ENCODE peak calls at places on chromosomes 11 and 22, in seven cellular contexts. O, M, B, Y, U, Z and J are unnamed samples.

GRCh38 chr22:49963647-49964026 is 3.1 kb downstream of the PIM3 start:
- DNase-seq in O (peak), M (no peak), B (no peak), Y (no peak), U (no peak), Z (no peak), J (no peak)

GRCh38 chr11:75100314-75100713 is 3.6 kb upstream of the OR2AT4 start:
- DNase-seq in O (no peak), M (no peak), B (no peak), Y (no peak), U (no peak), Z (peak), J (no peak)

GRCh38 chr11:71286701-71287643 is 34.6 kb upstream of the SHANK2 start:
- DNase-seq in O (no peak), M (peak), B (no peak), Y (peak), U (peak), Z (peak), J (no peak)

GRCh38 chr11:120326228-120326627 is 1.1 kb downstream of the TLCD5 start:
- DNase-seq in O (no peak), M (peak), B (no peak), Y (no peak), U (peak), Z (peak), J (no peak)

GRCh38 chr11:114176321-114176720 is 116.8 kb downstream of the ZBTB16 start:
- DNase-seq in O (no peak), M (no peak), B (no peak), Y (no peak), U (no peak), Z (no peak), J (no peak)

GRCh38 chr11:17013548-17014320 is 480 bp downstream of the PLEKHA7 start:
- DNase-seq in O (peak), M (no peak), B (no peak), Y (peak), U (no peak), Z (no peak), J (no peak)

GRCh38 chr22:29820941-29821789 is 16.9 kb downstream of the ASCC2 start:
- DNase-seq in O (peak), M (peak), B (no peak), Y (peak), U (peak), Z (peak), J (peak)

GRCh38 chr22:47918936-47919505 is 1156.6 kb downstream of the TBC1D22A start:
- DNase-seq in O (no peak), M (no peak), B (no peak), Y (no peak), U (no peak), Z (no peak), J (no peak)

GRCh38 chr22:41831383-41831782 is 1.5 kb upstream of the SREBF2 start:
- DNase-seq in O (no peak), M (no peak), B (no peak), Y (no peak), U (no peak), Z (peak), J (peak)

GRCh38 chr11:69661413-69661715 is 13.8 kb downstream of the LTO1 start:
- DNase-seq in O (no peak), M (no peak), B (no peak), Y (no peak), U (no peak), Z (no peak), J (no peak)

GRCh38 chr22:50059185-50059880 is 1.2 kb upstream of the TTLL8 start:
- DNase-seq in O (peak), M (peak), B (no peak), Y (no peak), U (peak), Z (peak), J (peak)

GRCh38 chr11:27468643-27469332 is 3.8 kb downstream of the LGR4 start:
- DNase-seq in O (no peak), M (no peak), B (no peak), Y (no peak), U (no peak), Z (peak), J (no peak)

GRCh38 chr11:9606799-9607510 is 33.5 kb downstream of the WEE1 start:
- DNase-seq in O (no peak), M (no peak), B (no peak), Y (peak), U (no peak), Z (no peak), J (no peak)

GRCh38 chr11:73995731-73996130 is 13.1 kb upstream of the UCP2 start:
- DNase-seq in O (no peak), M (no peak), B (peak), Y (no peak), U (no peak), Z (no peak), J (no peak)

GRCh38 chr22:28111501-28111900 is 192.4 kb upstream of the PITPNB start:
- DNase-seq in O (no peak), M (peak), B (no peak), Y (no peak), U (no peak), Z (no peak), J (no peak)

GRCh38 chr11:97772696-97773095 is 1248.1 kb upstream of the CNTN5 start:
- DNase-seq in O (no peak), M (no peak), B (no peak), Y (no peak), U (no peak), Z (peak), J (no peak)

GRCh38 chr22:41844513-41844912 is 11.6 kb downstream of the SREBF2 start:
- DNase-seq in O (no peak), M (no peak), B (no peak), Y (peak), U (no peak), Z (no peak), J (no peak)

GRCh38 chr11:111472228-111472627 is 40.0 kb downstream of the BTG4 start:
- DNase-seq in O (no peak), M (no peak), B (no peak), Y (no peak), U (no peak), Z (no peak), J (no peak)

GRCh38 chr11:104943561-104943960 is 24.8 kb downstream of the CASP4 start:
- DNase-seq in O (no peak), M (no peak), B (no peak), Y (no peak), U (no peak), Z (no peak), J (no peak)

GRCh38 chr22:38422615-38423511 is 32.1 kb downstream of the KCNJ4 start:
- DNase-seq in O (no peak), M (no peak), B (no peak), Y (no peak), U (no peak), Z (no peak), J (no peak)

GRCh38 chr11:29318134-29318845 is 698.5 kb downstream of the KCNA4 start:
- DNase-seq in O (no peak), M (no peak), B (no peak), Y (no peak), U (no peak), Z (peak), J (no peak)

GRCh38 chr11:123474994-123475393 is 44.9 kb downstream of the GRAMD1B start:
- DNase-seq in O (no peak), M (peak), B (no peak), Y (no peak), U (no peak), Z (peak), J (peak)

GRCh38 chr11:28879869-28880268 is 771.7 kb downstream of the METTL15 start:
- DNase-seq in O (no peak), M (no peak), B (no peak), Y (no peak), U (no peak), Z (no peak), J (no peak)

GRCh38 chr11:8699903-8700302 is 17.3 kb downstream of the RPL27A start:
- DNase-seq in O (peak), M (no peak), B (no peak), Y (peak), U (peak), Z (peak), J (peak)

GRCh38 chr22:16827506-16827905 is 2.3 kb upstream of the XKR3 start:
- DNase-seq in O (no peak), M (no peak), B (no peak), Y (no peak), U (no peak), Z (no peak), J (no peak)

GRCh38 chr22:46569055-46569847 is 31.8 kb upstream of the CELSR1 start:
- DNase-seq in O (peak), M (no peak), B (no peak), Y (no peak), U (no peak), Z (no peak), J (no peak)

GRCh38 chr11:128513915-128514681 is 73.3 kb downstream of the ETS1 start:
- DNase-seq in O (no peak), M (no peak), B (no peak), Y (no peak), U (no peak), Z (no peak), J (no peak)

GRCh38 chr11:75547617-75548054 is 14.4 kb upstream of the SERPINH1 start:
- DNase-seq in O (peak), M (no peak), B (no peak), Y (peak), U (peak), Z (peak), J (peak)

GRCh38 chr22:29308148-29308790 is 1.8 kb downstream of the GAS2L1 start:
- DNase-seq in O (no peak), M (no peak), B (no peak), Y (no peak), U (no peak), Z (no peak), J (no peak)